ENCODE peak calls at places on chromosomes 1 and 21, in seven cellular contexts. U is testis, V is K562, J is tibial nerve, N is mucosa of descending colon, T is mammary epithelial cell, B is uterus. W is an unnamed sample. For H3K9me3, the result is how much of the 10 kb centered on the place peaks cover.

GRCh38 chr1:223628233-223628632 is 37.3 kb downstream of the CAPN8 start:
- DNase-seq in U (peak), V (peak), J (no peak), N (peak), T (no peak), B (no peak), W (peak)

GRCh38 chr1:87830579-87830978 is 501.9 kb downstream of the LMO4 start:
- DNase-seq in U (no peak), V (no peak), J (no peak), N (no peak), T (no peak), B (no peak), W (no peak)

GRCh38 chr21:34693192-34693810 is 24.5 kb downstream of the CLIC6 start:
- DNase-seq in U (peak), V (peak), J (no peak), N (no peak), T (peak), B (no peak), W (peak)

GRCh38 chr1:211497489-211498045 is 5.6 kb upstream of the RD3 start:
- DNase-seq in U (no peak), V (no peak), J (no peak), N (no peak), T (no peak), B (no peak), W (no peak)

GRCh38 chr21:44737706-44738354 is 26.5 kb upstream of the TSPEAR start:
- DNase-seq in U (no peak), V (no peak), J (no peak), N (no peak), T (peak), B (no peak), W (no peak)

GRCh38 chr1:31570906-31571305 is 5.4 kb upstream of the TINAGL1 start:
- DNase-seq in U (no peak), V (no peak), J (no peak), N (no peak), T (no peak), B (no peak), W (no peak)

GRCh38 chr1:230167419-230167852 is 100.4 kb downstream of the GALNT2 start:
- DNase-seq in U (peak), V (peak), J (no peak), N (no peak), T (peak), B (no peak), W (peak)

GRCh38 chr1:75559141-75559540 is 51.8 kb downstream of the SLC44A5 start:
- DNase-seq in U (no peak), V (no peak), J (no peak), N (no peak), T (no peak), B (no peak), W (no peak)

GRCh38 chr1:180778782-180779398 is 133.8 kb upstream of the KIAA1614 start:
- DNase-seq in U (no peak), V (peak), J (no peak), N (no peak), T (peak), B (no peak), W (no peak)

GRCh38 chr1:156228501-156228900 is 13.5 kb upstream of the BGLAP start:
- DNase-seq in U (no peak), V (no peak), J (no peak), N (no peak), T (no peak), B (no peak), W (no peak)

GRCh38 chr1:44250113-44250781 is 37.0 kb downstream of the DMAP1 start:
- DNase-seq in U (peak), V (no peak), J (no peak), N (no peak), T (no peak), B (no peak), W (no peak)

GRCh38 chr1:97137862-97138514 is 416.4 kb downstream of the PTBP2 start:
- DNase-seq in U (peak), V (no peak), J (no peak), N (no peak), T (peak), B (no peak), W (peak)

GRCh38 chr1:6239950-6240768 is 3.8 kb upstream of the HES3 start:
- DNase-seq in U (no peak), V (no peak), J (no peak), N (no peak), T (no peak), B (no peak), W (no peak)

GRCh38 chr1:6241887-6242740 is 1.9 kb upstream of the HES3 start:
- DNase-seq in U (no peak), V (no peak), J (no peak), N (no peak), T (no peak), B (no peak), W (no peak)

GRCh38 chr1:6243053-6243834 is 735 bp upstream of the HES3 start:
- DNase-seq in U (no peak), V (no peak), J (no peak), N (no peak), T (no peak), B (no peak), W (no peak)

GRCh38 chr1:6239213-6239752 is 3.5 kb upstream of the ICMT start:
- DNase-seq in U (no peak), V (no peak), J (no peak), N (no peak), T (no peak), B (no peak), W (no peak)

GRCh38 chr1:6241107-6241886 is 2.7 kb upstream of the HES3 start:
- DNase-seq in U (no peak), V (no peak), J (no peak), N (no peak), T (no peak), B (no peak), W (no peak)
- H3K4me3 ChIP-seq in U (peak), V (no peak), J (no peak), N (no peak), T (no peak), B (no peak), W (no peak)

GRCh38 chr1:2808386-2808705 is 6.9 kb upstream of the TTC34 start:
- DNase-seq in U (no peak), V (no peak), J (no peak), N (no peak), T (no peak), B (no peak), W (no peak)

GRCh38 chr1:2808831-2809605 is 7.5 kb upstream of the TTC34 start:
- DNase-seq in U (no peak), V (no peak), J (no peak), N (no peak), T (no peak), B (no peak), W (no peak)

GRCh38 chr1:2810281-2810680 is 8.8 kb upstream of the TTC34 start:
- DNase-seq in U (no peak), V (no peak), J (no peak), N (no peak), T (no peak), B (no peak), W (no peak)

GRCh38 chr1:2810899-2811525 is 9.5 kb upstream of the TTC34 start:
- DNase-seq in U (no peak), V (no peak), J (no peak), N (no peak), T (no peak), B (no peak), W (no peak)

DNA sequence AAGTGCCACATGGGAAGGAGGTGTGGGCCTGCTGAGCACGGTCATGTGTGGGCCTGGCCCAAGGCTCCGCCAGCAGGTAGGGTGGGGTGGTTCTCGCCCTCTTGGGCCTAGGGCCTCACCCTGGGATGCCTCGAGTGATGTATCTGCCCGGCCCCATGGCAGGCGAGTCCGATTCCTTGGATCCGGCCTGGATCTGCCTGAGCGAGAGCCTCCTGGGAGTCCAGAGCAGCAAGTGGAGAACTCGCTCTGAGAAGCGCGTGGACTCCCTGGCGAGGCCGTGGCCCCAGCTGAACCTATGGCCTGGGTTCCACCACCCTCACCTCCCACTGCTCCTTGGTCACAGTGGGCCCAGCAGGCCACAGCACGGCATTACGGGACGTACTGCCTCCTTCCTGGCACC is 8.2 kb upstream of the TTC34 start:
- DNase-seq in U (no peak), V (no peak), J (no peak), N (no peak), T (no peak), B (no peak), W (no peak)
- H3K9me3 ChIP-seq in U (under half), V (under half), J (under half), N (under half), T (under half), B (under half), W (under half)

DNA sequence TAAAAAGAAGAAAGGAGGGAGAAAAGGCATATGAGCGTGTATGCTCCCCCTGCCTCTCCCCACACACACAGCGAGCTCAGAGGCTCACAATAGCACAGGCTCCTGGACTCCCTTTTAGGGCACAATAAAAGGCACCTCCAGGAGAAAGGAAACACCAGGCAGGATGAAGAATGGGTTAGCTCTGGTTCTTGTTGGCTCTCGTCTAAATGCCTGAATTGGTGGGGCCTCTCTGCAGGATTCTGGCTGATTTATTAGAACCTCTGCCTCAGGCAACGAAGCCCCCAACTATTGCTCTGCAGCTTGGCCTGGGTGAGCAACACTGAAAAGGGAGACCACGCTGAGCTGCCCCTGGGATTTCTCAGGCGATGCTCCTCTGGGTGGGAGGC is 590.9 kb upstream of the PLXNA2 start:
- DNase-seq in U (no peak), V (no peak), J (no peak), N (no peak), T (no peak), B (no peak), W (no peak)
- H3K4me3 ChIP-seq in U (no peak), V (no peak), J (no peak), N (no peak), T (no peak), B (no peak), W (no peak)

GRCh38 chr1:89682630-89683029 is 49.7 kb downstream of the LRRC8C start:
- DNase-seq in U (no peak), V (no peak), J (no peak), N (no peak), T (no peak), B (no peak), W (no peak)
- H3K9me3 ChIP-seq in U (under half), V (under half), J (under half), N (under half), T (under half), B (under half), W (under half)

GRCh38 chr1:62176597-62177312 is 17.9 kb upstream of the L1TD1 start:
- DNase-seq in U (no peak), V (no peak), J (no peak), N (no peak), T (no peak), B (no peak), W (no peak)
- H3K4me3 ChIP-seq in U (no peak), V (no peak), J (no peak), N (no peak), T (no peak), B (no peak), W (no peak)

GRCh38 chr1:227666286-227666685 is 68.8 kb downstream of the JMJD4 start:
- DNase-seq in U (no peak), V (no peak), J (no peak), N (no peak), T (no peak), B (no peak), W (no peak)

GRCh38 chr1:227661495-227661894 is 73.6 kb downstream of the JMJD4 start:
- DNase-seq in U (no peak), V (no peak), J (no peak), N (no peak), T (no peak), B (no peak), W (no peak)

GRCh38 chr1:227662933-227663332 is 72.2 kb downstream of the JMJD4 start:
- DNase-seq in U (no peak), V (no peak), J (no peak), N (no peak), T (no peak), B (no peak), W (no peak)
- H3K9me3 ChIP-seq in U (under half), V (under half), J (half or more), N (half or more), T (half or more), B (half or more), W (half or more)

DNA sequence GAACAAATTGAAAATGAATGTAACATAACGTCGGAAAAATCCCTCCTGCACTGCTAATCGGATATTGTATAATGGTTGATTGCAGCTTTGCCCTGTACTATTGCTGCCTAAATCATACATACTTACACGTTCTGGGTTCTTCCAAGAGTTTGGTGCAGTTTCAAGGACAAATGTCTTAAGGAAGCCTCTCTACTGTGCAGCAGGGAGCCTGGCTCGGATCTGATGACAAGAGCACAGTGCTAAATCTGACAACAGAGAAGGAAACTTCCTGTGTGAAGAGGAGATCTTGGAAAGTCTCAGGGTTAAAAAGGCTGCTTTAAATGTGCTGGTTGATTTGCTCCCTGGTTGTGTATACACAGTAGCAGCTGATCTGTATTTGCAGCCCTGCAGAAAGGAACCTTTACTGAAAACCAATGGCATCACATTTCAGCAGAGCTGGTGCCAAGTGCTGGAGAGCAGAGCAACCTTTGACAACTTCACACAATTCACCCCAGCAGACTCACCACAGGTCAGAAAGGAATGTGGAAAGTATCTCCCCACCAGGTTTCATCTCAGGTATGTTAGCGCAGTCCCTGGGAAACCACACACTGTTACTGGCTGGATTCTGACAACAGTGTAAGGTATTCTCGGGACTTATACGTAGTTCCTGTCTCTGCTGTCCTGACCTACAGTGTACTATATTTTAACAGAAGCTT is 354.9 kb upstream of the ESRRG start:
- DNase-seq in U (no peak), V (no peak), J (no peak), N (no peak), T (peak), B (no peak), W (no peak)
- H3K4me3 ChIP-seq in U (no peak), V (no peak), J (no peak), N (no peak), T (no peak), B (no peak), W (no peak)

GRCh38 chr1:40462956-40463590 is 12.8 kb downstream of the ZFP69B start:
- DNase-seq in U (no peak), V (no peak), J (no peak), N (no peak), T (no peak), B (no peak), W (no peak)
- H3K9me3 ChIP-seq in U (under half), V (under half), J (half or more), N (half or more), T (half or more), B (half or more), W (half or more)

DNA sequence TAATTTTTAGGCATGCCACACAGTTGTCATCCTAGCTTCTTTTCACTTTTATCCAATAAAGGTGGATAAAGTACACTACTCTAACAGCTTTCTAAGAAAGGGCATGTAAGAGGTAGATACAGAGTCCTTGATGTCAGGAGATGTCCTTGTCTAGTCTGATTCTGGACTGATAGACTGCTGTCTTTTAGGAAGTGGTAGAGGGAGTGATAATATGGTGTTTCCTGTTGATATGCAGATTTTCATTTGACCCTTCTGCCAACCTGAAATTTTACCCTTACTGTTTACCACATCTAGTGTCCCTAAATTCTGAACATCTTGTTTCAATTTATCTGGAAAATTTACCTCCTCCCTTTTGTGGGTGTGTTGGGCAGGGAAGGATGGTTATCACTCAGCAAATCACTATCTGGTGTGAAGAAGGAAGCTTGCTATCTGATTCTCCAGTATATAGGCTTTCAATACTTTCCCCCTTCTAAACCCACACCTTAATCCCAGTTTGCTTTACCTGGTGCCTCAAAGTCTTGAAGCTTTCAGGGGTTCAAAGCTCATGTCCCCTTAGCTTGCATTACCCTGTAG is 354.9 kb upstream of the SNX7 start:
- DNase-seq in U (no peak), V (no peak), J (no peak), N (no peak), T (no peak), B (no peak), W (no peak)
- H3K4me3 ChIP-seq in U (no peak), V (no peak), J (no peak), N (no peak), T (no peak), B (no peak), W (no peak)

DNA sequence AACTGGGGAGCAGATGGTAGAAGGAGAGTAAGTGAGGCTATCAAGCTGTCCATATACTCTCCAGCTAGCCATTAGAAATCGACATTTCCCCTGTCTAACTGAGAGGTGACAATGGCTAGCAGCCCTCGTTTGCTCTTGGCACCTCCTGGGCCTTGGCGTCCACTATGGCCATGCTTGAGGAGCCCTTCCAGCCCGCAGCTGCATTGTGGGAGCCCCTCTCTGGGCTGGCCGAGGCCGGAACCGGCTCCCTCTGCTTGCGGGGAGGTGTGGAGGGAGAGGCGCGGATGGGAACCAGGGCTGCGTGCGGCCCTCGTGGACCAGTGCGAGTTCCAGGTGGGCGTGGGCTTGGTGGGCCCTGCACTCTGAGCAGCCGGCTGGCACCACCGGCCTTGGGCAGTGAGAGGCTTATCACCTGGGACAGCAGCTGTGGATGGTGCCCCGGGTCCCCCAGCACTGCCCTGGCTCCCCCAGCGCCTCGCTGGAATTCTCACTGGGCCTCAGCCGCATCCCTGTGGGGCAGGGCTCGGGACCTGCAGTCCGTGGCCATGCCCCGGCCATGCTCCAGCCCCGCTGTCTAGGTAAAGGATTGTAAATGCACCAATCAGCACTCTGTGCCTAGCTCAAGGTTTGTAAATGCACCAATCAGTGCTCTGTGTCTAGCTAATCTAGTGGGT is 56.2 kb upstream of the PARP1 start:
- DNase-seq in U (no peak), V (no peak), J (no peak), N (no peak), T (no peak), B (no peak), W (no peak)
- H3K9me3 ChIP-seq in U (under half), V (under half), J (under half), N (under half), T (under half), B (under half), W (under half)